ENCODE peak calls at places on chromosomes 7 and 10, in seven cellular contexts. One of them, this sample, is unnamed.

GRCh38 chr7:149006345-149006725 is 22.0 kb downstream of the PDIA4 start:
- DNase-seq in testis: no peak
- DNase-seq in stomach: no peak
- DNase-seq in brain microvascular endothelial cell: no peak
- DNase-seq in mammary epithelial cell: no peak
- DNase-seq in endothelial cell of umbilical vein: no peak
- DNase-seq in transverse colon: no peak
- DNase-seq in this sample: no peak

GRCh38 chr7:121082400-121083101 is 94.0 kb downstream of the CPED1 start:
- DNase-seq in mammary epithelial cell: no peak
- DNase-seq in brain microvascular endothelial cell: no peak
- DNase-seq in transverse colon: no peak
- DNase-seq in testis: no peak
- DNase-seq in endothelial cell of umbilical vein: no peak
- DNase-seq in stomach: no peak
- DNase-seq in this sample: no peak

GRCh38 chr7:34320412-34320811 is 337.6 kb upstream of the NPSR1 start:
- DNase-seq in endothelial cell of umbilical vein: no peak
- DNase-seq in stomach: no peak
- DNase-seq in mammary epithelial cell: no peak
- DNase-seq in transverse colon: no peak
- DNase-seq in brain microvascular endothelial cell: no peak
- DNase-seq in testis: no peak
- DNase-seq in this sample: no peak

GRCh38 chr10:78763651-78764395 is 304.9 kb upstream of the ZMIZ1 start:
- DNase-seq in transverse colon: no peak
- DNase-seq in stomach: no peak
- DNase-seq in endothelial cell of umbilical vein: no peak
- DNase-seq in testis: peak
- DNase-seq in brain microvascular endothelial cell: no peak
- DNase-seq in mammary epithelial cell: no peak
- DNase-seq in this sample: no peak

GRCh38 chr7:92704858-92705257 is 114.7 kb upstream of the FAM133B start:
- DNase-seq in brain microvascular endothelial cell: no peak
- DNase-seq in endothelial cell of umbilical vein: no peak
- DNase-seq in testis: no peak
- DNase-seq in transverse colon: no peak
- DNase-seq in stomach: no peak
- DNase-seq in mammary epithelial cell: no peak
- DNase-seq in this sample: no peak

GRCh38 chr10:57964371-57964770 is 303.3 kb downstream of the IPMK start:
- DNase-seq in transverse colon: no peak
- DNase-seq in brain microvascular endothelial cell: peak
- DNase-seq in endothelial cell of umbilical vein: no peak
- DNase-seq in testis: no peak
- DNase-seq in stomach: no peak
- DNase-seq in mammary epithelial cell: peak
- DNase-seq in this sample: peak

GRCh38 chr7:105218939-105219770 is 169.6 kb downstream of the SRPK2 start:
- DNase-seq in brain microvascular endothelial cell: no peak
- DNase-seq in transverse colon: no peak
- DNase-seq in testis: no peak
- DNase-seq in endothelial cell of umbilical vein: no peak
- DNase-seq in stomach: no peak
- DNase-seq in mammary epithelial cell: peak
- DNase-seq in this sample: peak

GRCh38 chr7:112889268-112889667 is 99.1 kb upstream of the TMEM168 start:
- DNase-seq in mammary epithelial cell: no peak
- DNase-seq in transverse colon: no peak
- DNase-seq in testis: no peak
- DNase-seq in stomach: no peak
- DNase-seq in brain microvascular endothelial cell: no peak
- DNase-seq in endothelial cell of umbilical vein: no peak
- DNase-seq in this sample: no peak

GRCh38 chr10:128052696-128053095 is 73.5 kb downstream of the MKI67 start:
- DNase-seq in endothelial cell of umbilical vein: no peak
- DNase-seq in brain microvascular endothelial cell: no peak
- DNase-seq in mammary epithelial cell: no peak
- DNase-seq in stomach: no peak
- DNase-seq in testis: no peak
- DNase-seq in transverse colon: peak
- DNase-seq in this sample: no peak

GRCh38 chr10:112832361-112832878 is 117.6 kb upstream of the TCF7L2 start:
- DNase-seq in stomach: no peak
- DNase-seq in transverse colon: no peak
- DNase-seq in endothelial cell of umbilical vein: no peak
- DNase-seq in testis: no peak
- DNase-seq in brain microvascular endothelial cell: no peak
- DNase-seq in mammary epithelial cell: peak
- DNase-seq in this sample: no peak

GRCh38 chr10:35640951-35641429 is 1.1 kb downstream of the FZD8 start:
- DNase-seq in testis: peak
- DNase-seq in endothelial cell of umbilical vein: peak
- DNase-seq in stomach: peak
- DNase-seq in mammary epithelial cell: peak
- DNase-seq in brain microvascular endothelial cell: peak
- DNase-seq in transverse colon: peak
- DNase-seq in this sample: peak

GRCh38 chr7:32892521-32893224 is 1.1 kb upstream of the KBTBD2 start:
- DNase-seq in testis: peak
- DNase-seq in stomach: peak
- DNase-seq in endothelial cell of umbilical vein: peak
- DNase-seq in mammary epithelial cell: peak
- DNase-seq in transverse colon: peak
- DNase-seq in brain microvascular endothelial cell: peak
- DNase-seq in this sample: peak

GRCh38 chr10:118615888-118616287 is 20.4 kb upstream of the PRLHR start:
- DNase-seq in endothelial cell of umbilical vein: no peak
- DNase-seq in transverse colon: no peak
- DNase-seq in testis: no peak
- DNase-seq in stomach: no peak
- DNase-seq in brain microvascular endothelial cell: peak
- DNase-seq in mammary epithelial cell: peak
- DNase-seq in this sample: no peak

GRCh38 chr7:29145553-29146081 is 720 bp downstream of the CPVL start:
- DNase-seq in endothelial cell of umbilical vein: no peak
- DNase-seq in stomach: no peak
- DNase-seq in testis: no peak
- DNase-seq in mammary epithelial cell: no peak
- DNase-seq in brain microvascular endothelial cell: no peak
- DNase-seq in transverse colon: no peak
- DNase-seq in this sample: no peak

GRCh38 chr10:58464956-58465355 is 47.7 kb upstream of the BICC1 start:
- DNase-seq in stomach: no peak
- DNase-seq in endothelial cell of umbilical vein: no peak
- DNase-seq in testis: no peak
- DNase-seq in mammary epithelial cell: no peak
- DNase-seq in transverse colon: no peak
- DNase-seq in brain microvascular endothelial cell: no peak
- DNase-seq in this sample: no peak

GRCh38 chr10:90372442-90372841 is 485.4 kb downstream of the HTR7 start:
- DNase-seq in stomach: no peak
- DNase-seq in brain microvascular endothelial cell: no peak
- DNase-seq in transverse colon: no peak
- DNase-seq in endothelial cell of umbilical vein: no peak
- DNase-seq in testis: no peak
- DNase-seq in mammary epithelial cell: no peak
- DNase-seq in this sample: no peak

GRCh38 chr10:68202965-68203358 is 29.0 kb downstream of the ATOH7 start:
- DNase-seq in brain microvascular endothelial cell: peak
- DNase-seq in transverse colon: no peak
- DNase-seq in stomach: no peak
- DNase-seq in testis: no peak
- DNase-seq in endothelial cell of umbilical vein: peak
- DNase-seq in mammary epithelial cell: peak
- DNase-seq in this sample: no peak

GRCh38 chr7:2104716-2105115 is 128.0 kb downstream of the MAD1L1 start:
- DNase-seq in testis: no peak
- DNase-seq in endothelial cell of umbilical vein: no peak
- DNase-seq in stomach: no peak
- DNase-seq in mammary epithelial cell: no peak
- DNase-seq in brain microvascular endothelial cell: no peak
- DNase-seq in transverse colon: no peak
- DNase-seq in this sample: no peak

GRCh38 chr7:2475678-2476015 is 551 bp downstream of the GRIFIN start:
- DNase-seq in mammary epithelial cell: no peak
- DNase-seq in transverse colon: no peak
- DNase-seq in stomach: no peak
- DNase-seq in testis: no peak
- DNase-seq in endothelial cell of umbilical vein: no peak
- DNase-seq in brain microvascular endothelial cell: no peak
- DNase-seq in this sample: no peak

GRCh38 chr10:80500572-80501380 is 36.9 kb upstream of the SH2D4B start:
- DNase-seq in mammary epithelial cell: no peak
- DNase-seq in testis: peak
- DNase-seq in brain microvascular endothelial cell: peak
- DNase-seq in endothelial cell of umbilical vein: no peak
- DNase-seq in stomach: peak
- DNase-seq in transverse colon: no peak
- DNase-seq in this sample: no peak

GRCh38 chr7:153584132-153584531 is 468.1 kb upstream of the DPP6 start:
- DNase-seq in stomach: no peak
- DNase-seq in mammary epithelial cell: no peak
- DNase-seq in brain microvascular endothelial cell: no peak
- DNase-seq in endothelial cell of umbilical vein: no peak
- DNase-seq in transverse colon: no peak
- DNase-seq in testis: no peak
- DNase-seq in this sample: no peak
- H3K27ac ChIP-seq in stomach: no peak
- H3K27ac ChIP-seq in mammary epithelial cell: no peak
- H3K27ac ChIP-seq in brain microvascular endothelial cell: no peak
- H3K27ac ChIP-seq in endothelial cell of umbilical vein: no peak
- H3K27ac ChIP-seq in transverse colon: no peak
- H3K27ac ChIP-seq in testis: no peak
- H3K27ac ChIP-seq in this sample: no peak

GRCh38 chr10:14063531-14064317 is 267.0 kb downstream of the FRMD4A start:
- DNase-seq in transverse colon: no peak
- DNase-seq in mammary epithelial cell: no peak
- DNase-seq in endothelial cell of umbilical vein: no peak
- DNase-seq in stomach: no peak
- DNase-seq in brain microvascular endothelial cell: peak
- DNase-seq in testis: no peak
- DNase-seq in this sample: no peak
- H3K27ac ChIP-seq in transverse colon: no peak
- H3K27ac ChIP-seq in mammary epithelial cell: no peak
- H3K27ac ChIP-seq in endothelial cell of umbilical vein: no peak
- H3K27ac ChIP-seq in stomach: peak
- H3K27ac ChIP-seq in brain microvascular endothelial cell: peak
- H3K27ac ChIP-seq in testis: no peak
- H3K27ac ChIP-seq in this sample: no peak

GRCh38 chr7:106456339-106456738 is 171.6 kb upstream of the NAMPT start:
- DNase-seq in testis: no peak
- DNase-seq in stomach: no peak
- DNase-seq in brain microvascular endothelial cell: no peak
- DNase-seq in transverse colon: no peak
- DNase-seq in mammary epithelial cell: no peak
- DNase-seq in endothelial cell of umbilical vein: no peak
- DNase-seq in this sample: no peak
- H3K27ac ChIP-seq in testis: no peak
- H3K27ac ChIP-seq in stomach: no peak
- H3K27ac ChIP-seq in brain microvascular endothelial cell: no peak
- H3K27ac ChIP-seq in transverse colon: no peak
- H3K27ac ChIP-seq in mammary epithelial cell: no peak
- H3K27ac ChIP-seq in endothelial cell of umbilical vein: no peak
- H3K27ac ChIP-seq in this sample: no peak

DNA sequence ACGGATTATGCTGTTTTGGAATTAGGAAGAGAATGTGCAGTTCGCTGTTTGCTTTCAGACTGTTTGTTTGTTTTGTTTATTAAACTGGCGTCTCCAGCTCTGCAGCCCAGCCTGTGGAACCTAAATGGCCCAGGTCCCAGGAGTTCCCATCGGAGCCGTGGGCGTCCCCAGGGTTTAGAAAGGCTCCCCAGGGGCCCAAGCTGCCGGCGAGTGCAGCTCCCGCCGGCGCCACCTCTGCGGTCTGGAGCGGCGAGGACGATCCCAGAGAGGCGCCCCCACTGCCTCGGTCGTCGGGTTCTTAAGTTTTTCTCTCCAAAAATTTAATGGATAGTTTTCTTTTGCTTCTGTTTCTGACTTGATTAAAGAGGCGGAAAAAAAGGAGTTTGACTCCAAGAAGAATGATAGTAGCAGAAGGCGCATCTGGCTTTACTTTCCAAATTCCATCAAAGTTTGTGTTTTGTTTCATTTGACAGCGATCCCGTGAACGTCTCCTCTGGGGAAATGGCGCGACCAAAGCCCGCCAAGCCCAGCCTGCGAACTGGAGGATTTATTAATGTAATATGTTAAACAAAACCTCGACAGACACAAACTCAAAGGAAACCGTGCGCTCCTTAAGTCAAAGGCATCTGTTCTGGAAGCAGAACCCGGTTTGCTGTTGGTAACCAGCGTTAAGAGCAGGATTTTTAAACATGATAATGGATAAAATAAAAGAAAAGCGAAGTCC is 712 bp upstream of the FZD1 start:
- DNase-seq in transverse colon: peak
- DNase-seq in mammary epithelial cell: no peak
- DNase-seq in stomach: no peak
- DNase-seq in brain microvascular endothelial cell: no peak
- DNase-seq in testis: peak
- DNase-seq in endothelial cell of umbilical vein: no peak
- DNase-seq in this sample: no peak
- H3K27ac ChIP-seq in transverse colon: peak
- H3K27ac ChIP-seq in mammary epithelial cell: peak
- H3K27ac ChIP-seq in stomach: peak
- H3K27ac ChIP-seq in brain microvascular endothelial cell: no peak
- H3K27ac ChIP-seq in testis: peak
- H3K27ac ChIP-seq in endothelial cell of umbilical vein: peak
- H3K27ac ChIP-seq in this sample: no peak

DNA sequence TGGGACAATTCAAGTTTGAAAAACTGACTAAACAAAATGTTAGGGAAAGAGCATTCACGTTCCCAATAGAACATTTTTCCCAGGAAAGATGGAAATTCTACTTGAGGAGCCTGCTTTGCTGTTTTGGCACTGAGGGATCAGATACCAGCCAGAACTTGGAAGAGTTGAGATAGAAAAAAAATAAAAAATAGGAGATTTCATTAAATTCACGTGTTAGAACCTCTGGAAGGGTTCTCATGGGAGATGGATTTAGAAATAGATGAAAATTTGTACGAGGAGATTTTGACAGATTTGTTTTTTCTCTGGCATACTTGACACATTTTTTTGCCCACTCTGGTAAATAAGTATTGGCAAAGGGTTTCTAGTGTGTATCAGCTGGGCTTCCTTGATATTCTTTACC is 63.7 kb downstream of the CELF2 start:
- DNase-seq in testis: no peak
- DNase-seq in mammary epithelial cell: no peak
- DNase-seq in stomach: no peak
- DNase-seq in endothelial cell of umbilical vein: no peak
- DNase-seq in brain microvascular endothelial cell: no peak
- DNase-seq in transverse colon: no peak
- DNase-seq in this sample: no peak
- H3K27ac ChIP-seq in testis: no peak
- H3K27ac ChIP-seq in mammary epithelial cell: no peak
- H3K27ac ChIP-seq in stomach: no peak
- H3K27ac ChIP-seq in endothelial cell of umbilical vein: no peak
- H3K27ac ChIP-seq in brain microvascular endothelial cell: no peak
- H3K27ac ChIP-seq in transverse colon: no peak
- H3K27ac ChIP-seq in this sample: no peak

GRCh38 chr10:63438506-63439498 is 27.0 kb downstream of the JMJD1C start:
- DNase-seq in mammary epithelial cell: no peak
- DNase-seq in brain microvascular endothelial cell: peak
- DNase-seq in endothelial cell of umbilical vein: peak
- DNase-seq in transverse colon: no peak
- DNase-seq in testis: no peak
- DNase-seq in stomach: no peak
- DNase-seq in this sample: no peak
- H3K27ac ChIP-seq in mammary epithelial cell: no peak
- H3K27ac ChIP-seq in brain microvascular endothelial cell: peak
- H3K27ac ChIP-seq in endothelial cell of umbilical vein: peak
- H3K27ac ChIP-seq in transverse colon: no peak
- H3K27ac ChIP-seq in testis: no peak
- H3K27ac ChIP-seq in stomach: no peak
- H3K27ac ChIP-seq in this sample: no peak

This sample was measured in epithelial cell of prostate.